ENCODE peak calls at places on chromosomes 11 and 22, in eight cellular contexts. One of them, this sample, is unnamed.

GRCh38 chr11:35165416-35166368 is 26.7 kb downstream of the CD44 start:
- DNase-seq in astrocyte of the cerebellum: peak; percentile 58
- DNase-seq in kidney epithelial cell: no peak
- DNase-seq in coronary artery: no peak
- DNase-seq in cardiac muscle cell: no peak
- DNase-seq in IMR-90: peak; percentile 50
- DNase-seq in AG09309: peak; percentile 71
- DNase-seq in K562: no peak
- DNase-seq in this sample: peak; percentile 98

GRCh38 chr11:554824-555499 is 5.6 kb downstream of the LMNTD2 start:
- DNase-seq in astrocyte of the cerebellum: no peak
- DNase-seq in kidney epithelial cell: no peak
- DNase-seq in coronary artery: no peak
- DNase-seq in cardiac muscle cell: peak; percentile 89
- DNase-seq in IMR-90: no peak
- DNase-seq in AG09309: no peak
- DNase-seq in K562: peak; percentile 90
- DNase-seq in this sample: peak; percentile 88

GRCh38 chr11:62923634-62924411 is 2.7 kb upstream of the CHRM1 start:
- DNase-seq in astrocyte of the cerebellum: no peak
- DNase-seq in kidney epithelial cell: no peak
- DNase-seq in coronary artery: no peak
- DNase-seq in cardiac muscle cell: peak; percentile 52
- DNase-seq in IMR-90: no peak
- DNase-seq in AG09309: no peak
- DNase-seq in K562: no peak
- DNase-seq in this sample: peak; percentile 71

GRCh38 chr11:6799402-6799801 is at the start of gene OR6A2:
- DNase-seq in astrocyte of the cerebellum: no peak
- DNase-seq in kidney epithelial cell: no peak
- DNase-seq in coronary artery: no peak
- DNase-seq in cardiac muscle cell: no peak
- DNase-seq in IMR-90: peak; percentile 47
- DNase-seq in AG09309: no peak
- DNase-seq in K562: no peak
- DNase-seq in this sample: no peak

GRCh38 chr11:102313225-102313940 is 3.9 kb upstream of the BIRC3 start:
- DNase-seq in astrocyte of the cerebellum: no peak
- DNase-seq in kidney epithelial cell: no peak
- DNase-seq in coronary artery: no peak
- DNase-seq in cardiac muscle cell: no peak
- DNase-seq in IMR-90: no peak
- DNase-seq in AG09309: no peak
- DNase-seq in K562: no peak
- DNase-seq in this sample: peak; percentile 54

GRCh38 chr11:73310661-73311393 is 2.8 kb downstream of the ARHGEF17 start:
- DNase-seq in astrocyte of the cerebellum: no peak
- DNase-seq in kidney epithelial cell: no peak
- DNase-seq in coronary artery: no peak
- DNase-seq in cardiac muscle cell: no peak
- DNase-seq in IMR-90: no peak
- DNase-seq in AG09309: no peak
- DNase-seq in K562: no peak
- DNase-seq in this sample: no peak

GRCh38 chr11:13114566-13115465 is 105.7 kb downstream of the RASSF10 start:
- DNase-seq in astrocyte of the cerebellum: no peak
- DNase-seq in kidney epithelial cell: no peak
- DNase-seq in coronary artery: no peak
- DNase-seq in cardiac muscle cell: peak; percentile 49
- DNase-seq in IMR-90: no peak
- DNase-seq in AG09309: no peak
- DNase-seq in K562: peak; percentile 83
- DNase-seq in this sample: peak; percentile 54

GRCh38 chr11:4748435-4748834 is 21.3 kb downstream of the OR51F1 start:
- DNase-seq in astrocyte of the cerebellum: no peak
- DNase-seq in kidney epithelial cell: no peak
- DNase-seq in coronary artery: no peak
- DNase-seq in cardiac muscle cell: no peak
- DNase-seq in IMR-90: peak; percentile 11
- DNase-seq in AG09309: no peak
- DNase-seq in K562: no peak
- DNase-seq in this sample: no peak

GRCh38 chr11:35142481-35143207 is 3.7 kb downstream of the CD44 start:
- DNase-seq in astrocyte of the cerebellum: no peak
- DNase-seq in kidney epithelial cell: no peak
- DNase-seq in coronary artery: no peak
- DNase-seq in cardiac muscle cell: no peak
- DNase-seq in IMR-90: peak; percentile 82
- DNase-seq in AG09309: no peak
- DNase-seq in K562: peak; percentile 43
- DNase-seq in this sample: no peak

GRCh38 chr11:8906629-8907028 is 4.4 kb upstream of the AKIP1 start:
- DNase-seq in astrocyte of the cerebellum: peak; percentile 47
- DNase-seq in kidney epithelial cell: no peak
- DNase-seq in coronary artery: no peak
- DNase-seq in cardiac muscle cell: no peak
- DNase-seq in IMR-90: peak; percentile 84
- DNase-seq in AG09309: peak; percentile 51
- DNase-seq in K562: no peak
- DNase-seq in this sample: no peak

GRCh38 chr11:111733009-111733408 is 33.2 kb downstream of the PPP2R1B start:
- DNase-seq in astrocyte of the cerebellum: peak; percentile 84
- DNase-seq in kidney epithelial cell: no peak
- DNase-seq in coronary artery: peak; percentile 88
- DNase-seq in cardiac muscle cell: no peak
- DNase-seq in IMR-90: peak; percentile 91
- DNase-seq in AG09309: peak; percentile 52
- DNase-seq in K562: no peak
- DNase-seq in this sample: no peak

GRCh38 chr11:128354476-128354875 is 232.9 kb downstream of the ETS1 start:
- DNase-seq in astrocyte of the cerebellum: no peak
- DNase-seq in kidney epithelial cell: no peak
- DNase-seq in coronary artery: no peak
- DNase-seq in cardiac muscle cell: no peak
- DNase-seq in IMR-90: peak; percentile 58
- DNase-seq in AG09309: no peak
- DNase-seq in K562: no peak
- DNase-seq in this sample: no peak

GRCh38 chr22:32000171-32000570 is 42.9 kb upstream of the SLC5A1 start:
- DNase-seq in astrocyte of the cerebellum: no peak
- DNase-seq in kidney epithelial cell: no peak
- DNase-seq in coronary artery: no peak
- DNase-seq in cardiac muscle cell: no peak
- DNase-seq in IMR-90: no peak
- DNase-seq in AG09309: no peak
- DNase-seq in K562: no peak
- DNase-seq in this sample: no peak

GRCh38 chr22:31995807-31996206 is 47.3 kb upstream of the SLC5A1 start:
- DNase-seq in astrocyte of the cerebellum: no peak
- DNase-seq in kidney epithelial cell: no peak
- DNase-seq in coronary artery: no peak
- DNase-seq in cardiac muscle cell: no peak
- DNase-seq in IMR-90: no peak
- DNase-seq in AG09309: no peak
- DNase-seq in K562: no peak
- DNase-seq in this sample: no peak

GRCh38 chr22:31998784-31999435 is 44.2 kb upstream of the SLC5A1 start:
- DNase-seq in astrocyte of the cerebellum: no peak
- DNase-seq in kidney epithelial cell: no peak
- DNase-seq in coronary artery: no peak
- DNase-seq in cardiac muscle cell: no peak
- DNase-seq in IMR-90: no peak
- DNase-seq in AG09309: no peak
- DNase-seq in K562: no peak
- DNase-seq in this sample: no peak

GRCh38 chr22:31995046-31995445 is 48.0 kb upstream of the SLC5A1 start:
- DNase-seq in astrocyte of the cerebellum: no peak
- DNase-seq in kidney epithelial cell: no peak
- DNase-seq in coronary artery: no peak
- DNase-seq in cardiac muscle cell: no peak
- DNase-seq in IMR-90: no peak
- DNase-seq in AG09309: no peak
- DNase-seq in K562: peak; percentile 7
- DNase-seq in this sample: no peak
- TF ChIP-seq CTCF in astrocyte of the cerebellum: peak; percentile 24
- TF ChIP-seq CTCF in kidney epithelial cell: no peak
- TF ChIP-seq CTCF in coronary artery: no peak
- TF ChIP-seq CTCF in cardiac muscle cell: peak; percentile 13
- TF ChIP-seq CTCF in IMR-90: peak; percentile 4
- TF ChIP-seq CTCF in AG09309: peak; percentile 18
- TF ChIP-seq CTCF in K562: peak; percentile 26
- TF ChIP-seq CTCF in this sample: no peak

DNA sequence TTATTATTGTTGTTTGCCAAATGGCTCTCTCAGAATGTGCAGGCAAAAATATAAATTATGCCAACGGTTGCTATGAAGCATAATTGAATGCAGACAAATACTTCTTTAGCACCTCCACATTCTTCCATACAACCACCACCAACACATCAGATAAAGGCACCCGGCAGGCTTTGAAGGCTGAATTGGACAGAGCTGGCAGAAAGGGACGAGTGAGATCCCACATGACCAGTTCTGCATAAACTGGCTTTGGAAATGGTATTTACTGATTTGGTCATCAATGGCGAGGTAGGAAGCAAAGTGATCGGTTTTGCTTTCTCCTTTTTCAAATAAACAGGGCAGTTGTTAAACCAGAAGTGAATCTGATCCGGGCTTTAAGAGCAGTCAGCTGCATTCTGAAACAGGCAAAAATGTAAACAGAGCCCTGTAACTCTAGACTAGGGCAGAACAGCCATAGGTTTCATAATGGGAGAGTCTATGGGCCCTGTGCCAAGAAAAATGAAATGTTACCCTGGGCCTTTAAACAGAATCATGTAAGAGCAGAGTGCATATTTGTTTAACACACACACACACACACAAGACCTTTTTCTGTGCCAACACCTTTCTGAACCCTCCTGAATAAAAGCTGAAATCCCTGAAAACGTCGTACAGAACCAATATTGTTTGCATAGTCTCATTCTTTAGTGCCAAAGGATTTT is 97.7 kb downstream of the MPPED2 start:
- DNase-seq in astrocyte of the cerebellum: peak; percentile 34
- DNase-seq in kidney epithelial cell: peak; percentile 4
- DNase-seq in coronary artery: no peak
- DNase-seq in cardiac muscle cell: peak; percentile 36
- DNase-seq in IMR-90: peak; percentile 81
- DNase-seq in AG09309: no peak
- DNase-seq in K562: no peak
- DNase-seq in this sample: no peak
- H3K4me3 ChIP-seq in astrocyte of the cerebellum: no peak overlapping the region
- H3K4me3 ChIP-seq in kidney epithelial cell: no peak overlapping the region
- H3K4me3 ChIP-seq in coronary artery: peak overlapping the region; percentile 43
- H3K4me3 ChIP-seq in cardiac muscle cell: no peak overlapping the region
- H3K4me3 ChIP-seq in IMR-90: peak overlapping the region; percentile 41
- H3K4me3 ChIP-seq in AG09309: no peak overlapping the region
- H3K4me3 ChIP-seq in K562: no peak overlapping the region
- H3K4me3 ChIP-seq in this sample: no peak overlapping the region

GRCh38 chr11:122756417-122756816 is 81.9 kb upstream of the CRTAM start:
- DNase-seq in astrocyte of the cerebellum: no peak
- DNase-seq in kidney epithelial cell: no peak
- DNase-seq in coronary artery: no peak
- DNase-seq in cardiac muscle cell: no peak
- DNase-seq in IMR-90: no peak
- DNase-seq in AG09309: no peak
- DNase-seq in K562: no peak
- DNase-seq in this sample: peak; percentile 36
- TF ChIP-seq CTCF in astrocyte of the cerebellum: peak; percentile 4
- TF ChIP-seq CTCF in kidney epithelial cell: no peak
- TF ChIP-seq CTCF in coronary artery: no peak
- TF ChIP-seq CTCF in cardiac muscle cell: no peak
- TF ChIP-seq CTCF in IMR-90: no peak
- TF ChIP-seq CTCF in AG09309: no peak
- TF ChIP-seq CTCF in K562: no peak
- TF ChIP-seq CTCF in this sample: peak; percentile 25

DNA sequence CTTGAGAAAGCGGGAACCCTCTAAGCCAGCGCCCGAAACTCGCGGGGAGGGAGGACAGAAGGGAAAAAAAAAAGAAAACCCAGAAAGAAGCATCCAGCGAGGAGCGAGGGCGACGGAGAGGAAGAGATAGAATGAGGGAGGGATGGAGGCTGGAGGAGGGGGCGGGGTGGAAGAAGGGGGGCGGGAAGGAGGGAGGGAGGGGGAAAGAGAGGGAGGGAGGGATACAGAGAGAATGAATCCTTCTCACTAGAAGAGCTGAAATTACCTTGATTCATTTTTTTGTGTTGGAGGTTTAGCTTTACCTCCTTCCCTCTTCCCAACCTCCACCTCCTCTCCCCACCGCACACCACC is 19.3 kb upstream of the BDNF start:
- DNase-seq in astrocyte of the cerebellum: no peak
- DNase-seq in kidney epithelial cell: no peak
- DNase-seq in coronary artery: no peak
- DNase-seq in cardiac muscle cell: no peak
- DNase-seq in IMR-90: no peak
- DNase-seq in AG09309: no peak
- DNase-seq in K562: no peak
- DNase-seq in this sample: no peak
- H3K4me3 ChIP-seq in astrocyte of the cerebellum: peak overlapping the region; percentile 72
- H3K4me3 ChIP-seq in kidney epithelial cell: peak overlapping the region; percentile 62
- H3K4me3 ChIP-seq in coronary artery: peak overlapping the region; percentile 72
- H3K4me3 ChIP-seq in cardiac muscle cell: peak overlapping the region; percentile 37
- H3K4me3 ChIP-seq in IMR-90: peak overlapping the region; percentile 70
- H3K4me3 ChIP-seq in AG09309: peak overlapping the region; percentile 83
- H3K4me3 ChIP-seq in K562: no peak overlapping the region
- H3K4me3 ChIP-seq in this sample: no peak overlapping the region

GRCh38 chr11:101003468-101003867 is 126.1 kb downstream of the PGR start:
- DNase-seq in astrocyte of the cerebellum: no peak
- DNase-seq in kidney epithelial cell: no peak
- DNase-seq in coronary artery: no peak
- DNase-seq in cardiac muscle cell: no peak
- DNase-seq in IMR-90: no peak
- DNase-seq in AG09309: no peak
- DNase-seq in K562: no peak
- DNase-seq in this sample: peak; percentile 27
- TF ChIP-seq CTCF in astrocyte of the cerebellum: no peak
- TF ChIP-seq CTCF in kidney epithelial cell: no peak
- TF ChIP-seq CTCF in coronary artery: no peak
- TF ChIP-seq CTCF in cardiac muscle cell: no peak
- TF ChIP-seq CTCF in IMR-90: no peak
- TF ChIP-seq CTCF in AG09309: peak; percentile 16
- TF ChIP-seq CTCF in K562: no peak
- TF ChIP-seq CTCF in this sample: peak; percentile 18

This sample was measured in GM12865.